ENCODE peak calls at places on chromosomes 7 and 10, in six cellular contexts. O, T, C, X, G and S are unnamed samples.

GRCh38 chr10:114547466-114547865 is 110.6 kb downstream of the ABLIM1 start:
- DNase-seq in C (no peak), X (no peak), G (no peak), T (no peak), O (no peak), S (no peak)

GRCh38 chr10:129626801-129627434 is 159.9 kb downstream of the MGMT start:
- DNase-seq in C (no peak), G (no peak), X (no peak), T (no peak), O (peak; percentile 20), S (no peak)

GRCh38 chr7:139771001-139771956 is 6.5 kb downstream of the HIPK2 start:
- DNase-seq in T (peak; percentile 28), G (no peak), X (peak; percentile 88), O (peak; percentile 88), C (no peak), S (peak; percentile 71)

GRCh38 chr7:4189151-4189570 is 492.9 kb upstream of the FOXK1 start:
- DNase-seq in G (no peak), T (peak; percentile 86), O (peak; percentile 6), C (no peak), X (no peak), S (no peak)

GRCh38 chr7:157320607-157320979 is 16.2 kb upstream of the DNAJB6 start:
- DNase-seq in O (peak; percentile 33), C (no peak), G (no peak), X (no peak), T (no peak), S (peak; percentile 50)

GRCh38 chr10:69684981-69685353 is 54.9 kb downstream of the FAM241B start:
- DNase-seq in T (no peak), X (no peak), C (no peak), O (no peak), G (no peak), S (no peak)

GRCh38 chr7:8783229-8783628 is 349.8 kb downstream of the NXPH1 start:
- DNase-seq in X (no peak), G (no peak), T (no peak), O (no peak), C (no peak), S (no peak)

GRCh38 chr10:126221874-126222273 is 166.4 kb downstream of the ADAM12 start:
- DNase-seq in O (no peak), X (no peak), T (no peak), C (no peak), G (no peak), S (no peak)

GRCh38 chr7:90262438-90262837 is 17.5 kb downstream of the CFAP69 start:
- DNase-seq in X (peak; percentile 50), T (no peak), C (no peak), G (no peak), O (peak; percentile 70), S (peak; percentile 74)

GRCh38 chr7:91869661-91870060 is 10.8 kb downstream of the MTERF1 start:
- DNase-seq in O (peak; percentile 6), G (no peak), X (peak; percentile 9), T (no peak), C (no peak), S (peak; percentile 23)
- TF ChIP-seq CTCF in O (peak; percentile 13), G (no peak), X (peak; percentile 17), T (no peak), C (no peak), S (peak; percentile 30)

GRCh38 chr7:142299226-142299625 is 41.4 kb upstream of the PRSS58 start:
- DNase-seq in X (no peak), O (no peak), C (no peak), T (no peak), G (no peak), S (no peak)
- TF ChIP-seq CTCF in X (no peak), O (no peak), C (no peak), T (no peak), G (no peak), S (no peak)

GRCh38 chr10:30366829-30367228 is 17.8 kb upstream of the MTPAP start:
- DNase-seq in C (no peak), G (no peak), T (no peak), X (no peak), O (no peak), S (no peak)
- TF ChIP-seq CTCF in C (no peak), G (no peak), T (no peak), X (no peak), O (no peak), S (no peak)

GRCh38 chr10:35545878-35546631 is 59.1 kb upstream of the GJD4 start:
- DNase-seq in O (peak; percentile 46), C (no peak), X (peak; percentile 41), T (no peak), G (no peak), S (peak; percentile 40)

GRCh38 chr10:35542303-35542702 is 62.8 kb upstream of the GJD4 start:
- DNase-seq in X (no peak), O (no peak), C (no peak), T (no peak), G (no peak), S (no peak)

GRCh38 chr10:35545079-35545657 is 60.0 kb upstream of the GJD4 start:
- DNase-seq in O (no peak), X (no peak), C (no peak), T (no peak), G (no peak), S (no peak)

GRCh38 chr10:35552622-35553342 is 52.4 kb upstream of the GJD4 start:
- DNase-seq in O (no peak), T (no peak), G (no peak), C (no peak), X (no peak), S (no peak)

DNA sequence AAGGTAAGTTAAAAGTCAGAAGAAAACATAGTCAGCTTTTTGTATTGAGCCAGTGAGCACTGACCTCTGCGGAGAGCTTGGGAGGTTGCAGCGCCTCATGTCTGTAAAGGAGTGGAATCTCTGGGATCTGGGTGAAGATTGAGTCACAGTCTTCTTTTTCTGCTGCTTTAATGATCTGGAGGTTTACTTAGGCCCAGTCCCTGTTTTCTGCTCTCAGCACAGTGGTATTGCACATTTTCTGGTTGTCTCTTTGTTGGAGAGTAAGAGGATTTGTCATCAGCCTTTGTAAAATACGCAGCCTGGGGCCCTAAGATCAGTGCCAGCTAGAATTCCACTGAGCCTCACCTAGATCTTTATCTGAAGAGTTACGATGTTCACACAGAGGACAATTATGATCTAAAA is 58.3 kb upstream of the GJD4 start:
- DNase-seq in O (peak; percentile 35), C (no peak), G (no peak), T (peak; percentile 13), X (peak; percentile 97), S (peak; percentile 65)
- TF ChIP-seq CTCF in O (peak; percentile 6), C (no peak), G (no peak), T (no peak), X (peak; percentile 61), S (no peak)

GRCh38 chr10:14889318-14889717 is 10.7 kb downstream of the SUV39H2 start:
- DNase-seq in C (no peak), T (no peak), X (no peak), O (peak; percentile 29), G (no peak), S (peak; percentile 21)
- TF ChIP-seq CTCF in C (peak; percentile 24), T (peak; percentile 25), X (peak; percentile 65), O (peak; percentile 42), G (no peak), S (peak; percentile 41)

GRCh38 chr7:137342751-137343482 is 616 bp downstream of the PTN start:
- DNase-seq in X (no peak), C (no peak), G (no peak), O (no peak), T (no peak), S (no peak)

GRCh38 chr7:137342340-137342739 is 1.2 kb downstream of the PTN start:
- DNase-seq in T (no peak), O (no peak), C (no peak), G (no peak), X (no peak), S (peak; percentile 24)

GRCh38 chr7:137343483-137343841 is at the start of gene PTN:
- DNase-seq in X (no peak), T (peak; percentile 6), C (peak; percentile 24), O (peak; percentile 39), G (peak; percentile 62), S (peak; percentile 58)

GRCh38 chr7:137335814-137336213 is 7.7 kb downstream of the PTN start:
- DNase-seq in G (no peak), T (no peak), C (no peak), O (no peak), X (no peak), S (no peak)

DNA sequence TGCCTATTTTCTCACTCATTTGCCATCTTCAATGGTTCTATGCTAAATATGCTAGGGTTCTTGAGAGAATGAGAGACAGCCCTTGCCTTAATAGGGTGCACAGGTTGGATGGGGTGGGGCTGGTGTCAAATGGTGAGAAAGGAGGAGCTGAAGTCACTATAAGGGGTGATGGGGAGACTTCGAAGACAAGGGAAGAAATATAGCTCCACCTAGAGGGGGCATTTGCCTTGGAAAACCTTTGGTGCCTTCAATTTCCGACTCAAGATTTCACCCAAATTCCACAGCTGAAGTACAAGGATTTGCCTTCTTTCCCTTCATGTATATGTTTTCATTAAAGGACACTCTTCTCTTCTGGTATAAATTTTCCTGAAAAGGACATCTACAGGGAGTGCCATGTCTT is 5.6 kb downstream of the PTN start:
- DNase-seq in O (no peak), X (no peak), T (no peak), G (peak; percentile 24), C (no peak), S (no peak)
- TF ChIP-seq CTCF in O (peak; percentile 10), X (peak; percentile 58), T (no peak), G (peak; percentile 31), C (no peak), S (no peak)

DNA sequence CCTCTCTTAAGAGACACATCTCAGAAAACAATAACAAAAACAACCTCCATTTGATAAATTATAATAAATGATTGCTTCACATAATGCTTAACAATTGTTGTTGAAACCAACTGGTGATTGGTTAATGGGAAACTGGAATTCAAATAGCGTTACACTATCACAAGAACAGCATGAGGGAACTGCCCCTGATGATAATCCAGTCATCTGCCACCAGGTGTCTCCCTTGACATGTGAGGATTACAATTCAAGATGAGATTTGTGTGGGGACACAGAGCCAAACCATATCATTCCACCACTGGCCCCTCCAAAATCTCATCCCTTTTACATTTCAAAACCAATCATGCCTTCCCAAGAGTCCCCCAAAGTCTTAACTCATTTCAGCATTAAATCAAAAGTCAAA is 375.9 kb downstream of the BMPER start:
- DNase-seq in T (peak; percentile 14), C (no peak), X (no peak), G (no peak), O (no peak), S (no peak)
- TF ChIP-seq CTCF in T (peak; percentile 44), C (no peak), X (peak; percentile 71), G (no peak), O (no peak), S (no peak)

GRCh38 chr7:24178811-24179210 is 105.2 kb upstream of the NPY start:
- DNase-seq in C (no peak), O (no peak), T (no peak), G (no peak), X (no peak), S (no peak)

GRCh38 chr7:24172859-24173258 is 111.1 kb upstream of the NPY start:
- DNase-seq in C (no peak), X (no peak), T (no peak), O (no peak), G (no peak), S (no peak)

DNA sequence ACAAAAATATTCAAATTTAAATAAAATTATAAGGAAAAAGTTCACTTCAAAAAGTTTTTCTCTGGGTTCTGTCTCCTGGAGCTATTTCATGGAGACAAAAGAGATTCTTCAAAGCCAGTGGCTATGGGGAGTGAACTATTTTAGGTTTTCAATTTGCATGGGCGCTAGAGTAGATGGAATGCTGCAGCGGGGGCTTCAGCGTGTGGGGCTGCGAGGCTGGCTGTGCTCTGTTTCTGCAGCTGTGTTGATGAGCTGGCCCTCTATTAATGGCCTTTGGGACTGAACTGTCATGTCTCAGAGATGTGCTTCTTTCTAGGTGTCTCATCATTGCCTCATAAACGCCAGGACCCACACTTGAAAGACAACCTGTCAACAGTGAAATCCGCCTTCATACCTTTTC is 108.4 kb upstream of the NPY start:
- DNase-seq in C (no peak), X (no peak), G (no peak), O (no peak), T (no peak), S (no peak)
- TF ChIP-seq CTCF in C (no peak), X (no peak), G (no peak), O (no peak), T (no peak), S (no peak)